ENCODE peak calls at places on chromosomes 13 and 19, in eight cellular contexts. Q, T, A, K, G, L, C and R are unnamed samples.

GRCh38 chr13:43648733-43649132 is 138.0 kb downstream of the ENOX1 start:
- DNase-seq in A (no peak), K (no peak), T (no peak), L (no peak), G (no peak), Q (no peak), C (no peak), R (no peak)

GRCh38 chr19:38849746-38850230 is at the start of gene HNRNPL:
- DNase-seq in Q (no peak), A (no peak), L (peak), C (peak), T (peak), G (no peak), K (peak), R (no peak)

GRCh38 chr19:17716309-17716929 is 2.9 kb upstream of the MAP1S start:
- DNase-seq in Q (no peak), K (no peak), L (no peak), T (no peak), G (no peak), C (no peak), A (no peak), R (no peak)

GRCh38 chr13:39402221-39402620 is 200.8 kb downstream of the LHFPL6 start:
- DNase-seq in Q (no peak), L (no peak), A (no peak), C (no peak), K (no peak), G (no peak), T (no peak), R (no peak)

GRCh38 chr19:52270266-52270885 is 989 bp downstream of the ZNF766 start:
- DNase-seq in T (peak), C (no peak), Q (no peak), K (no peak), G (peak), L (peak), A (peak), R (peak)

GRCh38 chr13:112804374-112804773 is 114.5 kb downstream of the ATP11A start:
- DNase-seq in A (no peak), K (no peak), G (no peak), Q (no peak), C (no peak), L (no peak), T (no peak), R (no peak)

GRCh38 chr19:44356383-44357111 is at the start of gene ZNF112:
- DNase-seq in K (no peak), T (no peak), L (peak), Q (peak), A (peak), G (peak), C (no peak), R (peak)

GRCh38 chr13:93875527-93875926 is 604.0 kb downstream of the DCT start:
- DNase-seq in A (no peak), G (peak), T (no peak), Q (no peak), C (no peak), K (no peak), L (no peak), R (peak)

GRCh38 chr19:13794388-13794751 is 873 bp upstream of the ZSWIM4 start:
- DNase-seq in C (no peak), G (peak), A (no peak), T (no peak), K (no peak), L (no peak), Q (no peak), R (peak)

GRCh38 chr13:98525852-98526512 is 50.9 kb downstream of the STK24 start:
- DNase-seq in T (peak), G (no peak), A (peak), L (no peak), K (no peak), Q (no peak), C (no peak), R (no peak)

GRCh38 chr19:45231891-45232290 is 13.3 kb downstream of the EXOC3L2 start:
- DNase-seq in A (no peak), K (no peak), T (no peak), G (peak), C (no peak), Q (no peak), L (no peak), R (peak)